ENCODE peak calls at places on chromosomes 12 and 14, in five cellular contexts. S is H1, U is A549, A is HCT116, T is SK-N-SH. C is an unnamed sample.

GRCh38 chr12:99029502-99030271 is 384.6 kb downstream of the APAF1 start:
- DNase-seq in S (no peak), U (no peak), A (no peak), T (no peak), C (no peak)

GRCh38 chr12:22407397-22407796 is 72.9 kb upstream of the ST8SIA1 start:
- DNase-seq in S (no peak), U (no peak), A (no peak), T (no peak), C (no peak)

GRCh38 chr14:69153848-69154208 is 909 bp upstream of the DCAF5 start:
- DNase-seq in S (no peak), U (peak; percentile 9), A (no peak), T (peak; percentile 36), C (peak; percentile 49)

GRCh38 chr12:60863421-60863820 is 1267.6 kb downstream of the SLC16A7 start:
- DNase-seq in S (no peak), U (no peak), A (no peak), T (no peak), C (no peak)

GRCh38 chr14:61609143-61609851 is 86.0 kb upstream of the HIF1A start:
- DNase-seq in S (peak; percentile 46), U (no peak), A (no peak), T (peak; percentile 50), C (peak; percentile 87)

GRCh38 chr14:69320581-69321365 is 60.8 kb downstream of the GALNT16 start:
- DNase-seq in S (no peak), U (no peak), A (no peak), T (no peak), C (no peak)

GRCh38 chr14:104821229-104821945 is 20.5 kb downstream of the ZBTB42 start:
- DNase-seq in S (no peak), U (no peak), A (no peak), T (no peak), C (no peak)

GRCh38 chr12:115468087-115468510 is 784.1 kb upstream of the TBX3 start:
- DNase-seq in S (no peak), U (peak; percentile 53), A (no peak), T (no peak), C (no peak)

GRCh38 chr14:106094654-106095189 is 568.3 kb downstream of the TMEM121 start:
- DNase-seq in S (no peak), U (peak; percentile 48), A (no peak), T (no peak), C (no peak)

GRCh38 chr14:103391048-103391447 is 5.8 kb downstream of the MARK3 start:
- DNase-seq in S (no peak), U (peak; percentile 74), A (peak; percentile 48), T (peak; percentile 61), C (peak; percentile 80)

GRCh38 chr14:64732536-64733120 is 28.4 kb downstream of the PLEKHG3 start:
- DNase-seq in S (no peak), U (no peak), A (no peak), T (no peak), C (no peak)

GRCh38 chr12:76346798-76347420 is 1.3 kb downstream of the BBS10 start:
- DNase-seq in S (no peak), U (peak; percentile 54), A (no peak), T (peak; percentile 29), C (peak; percentile 72)

GRCh38 chr14:101509730-101510371 is 51.4 kb upstream of the DIO3 start:
- DNase-seq in S (no peak), U (no peak), A (no peak), T (no peak), C (no peak)

DNA sequence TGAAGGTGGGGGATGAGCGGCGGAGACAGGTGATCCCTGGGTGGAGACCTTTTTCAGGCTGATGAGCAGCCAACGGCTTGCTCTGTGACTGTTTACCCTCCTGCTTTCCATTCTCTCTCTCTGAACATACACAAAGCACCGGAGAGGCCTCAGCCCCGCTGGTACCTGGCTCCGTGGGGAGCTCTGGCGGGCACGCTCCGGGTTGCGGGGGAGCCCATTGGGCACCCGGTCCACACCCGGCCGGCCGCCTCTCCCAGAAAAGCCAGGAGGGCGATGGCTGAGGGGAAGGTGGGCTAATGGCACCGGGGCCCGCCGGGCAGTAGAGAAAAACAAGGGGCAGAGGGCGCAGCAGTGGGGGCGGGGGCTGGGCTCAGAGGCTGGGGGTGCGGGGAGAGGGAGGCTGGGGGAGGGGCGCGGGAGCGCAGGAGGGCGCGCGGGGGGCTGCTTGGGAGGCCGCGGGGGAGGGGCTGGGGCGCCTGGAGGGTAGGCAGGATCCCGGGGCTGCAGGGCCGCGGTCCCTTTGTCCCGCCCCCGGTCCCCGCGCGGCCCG is 422 bp downstream of the SMARCC2 start:
- DNase-seq in S (no peak), U (no peak), A (no peak), T (peak; percentile 87), C (peak; percentile 18)
- TF ChIP-seq MAX in S (no peak), U (no peak), A (no peak), T (peak; percentile 7), C (no peak)

DNA sequence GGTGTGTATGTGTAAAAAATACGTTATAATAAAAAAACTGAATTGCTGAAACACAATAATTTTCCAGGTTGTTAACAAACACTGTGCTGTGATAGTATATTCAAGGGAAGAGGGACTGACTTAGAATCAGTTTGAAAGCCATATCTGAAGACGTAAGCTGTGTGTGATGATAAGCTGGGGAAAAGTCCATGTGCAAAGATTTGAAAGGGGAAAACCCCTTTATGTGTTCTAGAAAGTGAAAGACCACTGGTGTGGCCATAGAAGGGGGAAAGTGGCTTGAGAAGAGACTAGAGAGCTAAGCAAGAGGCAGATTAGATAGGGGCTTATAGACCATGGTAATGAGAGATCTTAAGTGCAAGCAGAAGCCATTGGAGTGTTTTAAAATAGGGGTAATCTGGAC is 195.9 kb upstream of the GZMB start:
- DNase-seq in S (no peak), U (no peak), A (no peak), T (no peak), C (no peak)
- H3K4me2 ChIP-seq in S (no peak overlapping the region), U (no peak overlapping the region), A (no peak overlapping the region), T (no peak overlapping the region), C (no peak overlapping the region)

GRCh38 chr12:109693653-109694224 is 19.9 kb upstream of the FAM222A start:
- DNase-seq in S (no peak), U (no peak), A (no peak), T (no peak), C (no peak)
- TF ChIP-seq MAX in S (no peak), U (no peak), A (no peak), T (no peak), C (no peak)

GRCh38 chr12:28192145-28192544 is 1.9 kb downstream of the CCDC91 start:
- DNase-seq in S (no peak), U (no peak), A (no peak), T (peak; percentile 22), C (no peak)
- H3K4me2 ChIP-seq in S (peak overlapping the region; percentile 94), U (peak overlapping the region; percentile 76), A (peak overlapping the region; percentile 92), T (peak overlapping the region; percentile 71), C (no peak overlapping the region)

GRCh38 chr14:71115306-71115705 is 208.0 kb downstream of the PCNX1 start:
- DNase-seq in S (no peak), U (no peak), A (no peak), T (no peak), C (no peak)

GRCh38 chr14:71116206-71117122 is 209.2 kb downstream of the PCNX1 start:
- DNase-seq in S (no peak), U (no peak), A (no peak), T (no peak), C (no peak)

GRCh38 chr14:71114580-71114979 is 207.3 kb downstream of the PCNX1 start:
- DNase-seq in S (no peak), U (no peak), A (no peak), T (no peak), C (no peak)

GRCh38 chr14:71117839-71118743 is 210.8 kb downstream of the PCNX1 start:
- DNase-seq in S (peak; percentile 36), U (peak; percentile 11), A (no peak), T (no peak), C (no peak)

GRCh38 chr14:71113376-71113775 is 206.1 kb downstream of the PCNX1 start:
- DNase-seq in S (no peak), U (no peak), A (no peak), T (no peak), C (no peak)
- TF ChIP-seq MAX in S (no peak), U (no peak), A (no peak), T (no peak), C (no peak)

GRCh38 chr14:76941544-76942287 is 86.8 kb downstream of the IRF2BPL start:
- DNase-seq in S (no peak), U (no peak), A (no peak), T (no peak), C (no peak)
- H3K4me2 ChIP-seq in S (no peak overlapping the region), U (no peak overlapping the region), A (no peak overlapping the region), T (no peak overlapping the region), C (no peak overlapping the region)

DNA sequence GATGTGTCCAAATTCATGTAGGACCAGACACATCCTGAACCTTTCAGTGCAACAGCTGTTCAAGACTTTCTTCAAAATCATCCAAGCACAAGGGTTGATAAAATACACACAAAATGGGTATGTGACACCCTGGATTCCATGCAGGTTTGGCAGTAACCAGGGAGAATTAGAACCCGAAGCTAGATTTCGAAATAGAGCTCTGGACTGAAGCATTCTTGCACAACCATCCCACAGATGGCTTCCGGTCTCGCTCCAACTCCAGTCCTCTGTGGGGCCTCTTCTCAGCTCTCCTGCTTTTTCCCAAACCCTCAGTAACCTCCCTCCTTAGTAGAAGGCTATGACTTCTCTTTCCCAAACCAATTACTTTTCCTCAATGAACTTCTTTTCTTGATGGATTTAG is 171.3 kb downstream of the TTC7B start:
- DNase-seq in S (no peak), U (no peak), A (no peak), T (no peak), C (no peak)
- TF ChIP-seq MAX in S (no peak), U (no peak), A (no peak), T (no peak), C (no peak)

DNA sequence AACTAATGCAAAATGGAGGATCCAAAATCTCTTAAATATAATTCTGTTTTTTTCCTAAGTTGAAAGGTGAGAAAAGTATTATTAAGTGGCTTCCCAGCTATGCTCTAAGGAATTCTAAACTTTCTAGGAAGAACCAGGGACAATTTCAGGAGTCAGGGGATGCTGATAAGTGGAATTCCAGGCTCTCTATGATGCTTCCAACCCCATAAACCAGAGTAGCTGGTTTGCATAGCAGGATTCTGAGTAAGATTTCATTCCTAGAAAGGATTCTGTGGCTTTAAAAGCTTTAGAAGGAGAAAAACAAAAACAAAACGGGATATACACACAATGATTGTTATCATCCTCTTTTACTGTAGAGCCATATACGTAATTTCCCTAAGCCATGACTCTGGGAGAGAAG is 93.9 kb downstream of the SLC16A7 start:
- DNase-seq in S (no peak), U (no peak), A (no peak), T (no peak), C (no peak)
- H3K4me2 ChIP-seq in S (no peak overlapping the region), U (no peak overlapping the region), A (no peak overlapping the region), T (no peak overlapping the region), C (no peak overlapping the region)

GRCh38 chr14:93033983-93034670 is 81.6 kb downstream of the ITPK1 start:
- DNase-seq in S (no peak), U (no peak), A (no peak), T (peak; percentile 77), C (no peak)
- TF ChIP-seq MAX in S (no peak), U (no peak), A (no peak), T (no peak), C (no peak)

DNA sequence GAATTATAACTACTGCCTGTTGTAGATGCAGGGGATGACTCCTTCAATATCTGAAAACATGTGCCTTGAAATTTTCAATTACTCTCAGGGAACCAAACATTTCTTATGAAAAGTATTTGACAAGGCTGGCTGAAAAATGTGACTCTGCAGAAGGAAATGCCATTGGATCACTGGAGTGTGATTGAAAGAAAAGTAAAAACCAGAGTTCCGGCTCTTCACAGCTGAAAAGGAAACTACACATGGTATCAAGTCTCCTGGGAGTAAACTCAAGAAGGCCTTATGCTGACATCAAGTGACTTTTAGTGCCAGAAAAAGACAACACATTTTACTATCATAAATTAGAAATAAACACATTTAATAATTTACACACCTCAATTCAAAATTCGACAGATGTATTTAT is 693.0 kb downstream of the LRFN5 start:
- DNase-seq in S (no peak), U (no peak), A (no peak), T (no peak), C (no peak)
- H3K4me2 ChIP-seq in S (no peak overlapping the region), U (no peak overlapping the region), A (no peak overlapping the region), T (no peak overlapping the region), C (no peak overlapping the region)